ENCODE peak calls at places on chromosomes 13 and 19, in ten cellular contexts. One of them, this sample, is unnamed.

GRCh38 chr13:46575321-46575721 is 22.4 kb downstream of the LRCH1 start:
- DNase-seq in HCEC 1CT: peak
- DNase-seq in amniotic epithelial cell: peak
- DNase-seq in naive B cell: no peak
- DNase-seq in ecto neural progenitor cell: no peak
- DNase-seq in small intestine: no peak
- DNase-seq in activated T-helper 1 cell treated with Interleukin-2 at 50 U/mL for 16 hours: no peak
- DNase-seq in activated CD8-positive, alpha-beta memory T cell treated with anti-CD3 and anti-CD28 coated beads for 48 hours: no peak
- DNase-seq in heart left ventricle: no peak
- DNase-seq in CD8-positive, alpha-beta T cell: no peak
- DNase-seq in this sample: no peak

GRCh38 chr13:27449081-27449603 is 1.2 kb downstream of the MTIF3 start:
- DNase-seq in HCEC 1CT: no peak
- DNase-seq in amniotic epithelial cell: no peak
- DNase-seq in naive B cell: no peak
- DNase-seq in ecto neural progenitor cell: no peak
- DNase-seq in small intestine: peak
- DNase-seq in activated T-helper 1 cell treated with Interleukin-2 at 50 U/mL for 16 hours: no peak
- DNase-seq in activated CD8-positive, alpha-beta memory T cell treated with anti-CD3 and anti-CD28 coated beads for 48 hours: no peak
- DNase-seq in heart left ventricle: no peak
- DNase-seq in CD8-positive, alpha-beta T cell: no peak
- DNase-seq in this sample: no peak

GRCh38 chr13:104823071-104823470 is 1712.4 kb downstream of the EFNB2 start:
- DNase-seq in HCEC 1CT: no peak
- DNase-seq in amniotic epithelial cell: no peak
- DNase-seq in naive B cell: no peak
- DNase-seq in ecto neural progenitor cell: no peak
- DNase-seq in small intestine: no peak
- DNase-seq in activated T-helper 1 cell treated with Interleukin-2 at 50 U/mL for 16 hours: no peak
- DNase-seq in activated CD8-positive, alpha-beta memory T cell treated with anti-CD3 and anti-CD28 coated beads for 48 hours: no peak
- DNase-seq in heart left ventricle: no peak
- DNase-seq in CD8-positive, alpha-beta T cell: no peak
- DNase-seq in this sample: no peak

GRCh38 chr13:107866007-107866665 is 349.2 kb downstream of the LIG4 start:
- DNase-seq in HCEC 1CT: peak
- DNase-seq in amniotic epithelial cell: peak
- DNase-seq in naive B cell: no peak
- DNase-seq in ecto neural progenitor cell: peak
- DNase-seq in small intestine: no peak
- DNase-seq in activated T-helper 1 cell treated with Interleukin-2 at 50 U/mL for 16 hours: no peak
- DNase-seq in activated CD8-positive, alpha-beta memory T cell treated with anti-CD3 and anti-CD28 coated beads for 48 hours: no peak
- DNase-seq in heart left ventricle: no peak
- DNase-seq in CD8-positive, alpha-beta T cell: no peak
- DNase-seq in this sample: no peak

GRCh38 chr13:98557934-98558630 is 18.8 kb downstream of the STK24 start:
- DNase-seq in HCEC 1CT: peak
- DNase-seq in amniotic epithelial cell: peak
- DNase-seq in naive B cell: no peak
- DNase-seq in ecto neural progenitor cell: no peak
- DNase-seq in small intestine: no peak
- DNase-seq in activated T-helper 1 cell treated with Interleukin-2 at 50 U/mL for 16 hours: no peak
- DNase-seq in activated CD8-positive, alpha-beta memory T cell treated with anti-CD3 and anti-CD28 coated beads for 48 hours: no peak
- DNase-seq in heart left ventricle: no peak
- DNase-seq in CD8-positive, alpha-beta T cell: no peak
- DNase-seq in this sample: no peak

GRCh38 chr13:44243198-44243852 is 130.3 kb upstream of the SERP2 start:
- DNase-seq in HCEC 1CT: peak
- DNase-seq in amniotic epithelial cell: peak
- DNase-seq in naive B cell: peak
- DNase-seq in ecto neural progenitor cell: peak
- DNase-seq in small intestine: no peak
- DNase-seq in activated T-helper 1 cell treated with Interleukin-2 at 50 U/mL for 16 hours: no peak
- DNase-seq in activated CD8-positive, alpha-beta memory T cell treated with anti-CD3 and anti-CD28 coated beads for 48 hours: no peak
- DNase-seq in heart left ventricle: no peak
- DNase-seq in CD8-positive, alpha-beta T cell: no peak
- DNase-seq in this sample: no peak

GRCh38 chr19:8585057-8585893 is 8.0 kb upstream of the MYO1F start:
- DNase-seq in HCEC 1CT: no peak
- DNase-seq in amniotic epithelial cell: no peak
- DNase-seq in naive B cell: no peak
- DNase-seq in ecto neural progenitor cell: no peak
- DNase-seq in small intestine: no peak
- DNase-seq in activated T-helper 1 cell treated with Interleukin-2 at 50 U/mL for 16 hours: no peak
- DNase-seq in activated CD8-positive, alpha-beta memory T cell treated with anti-CD3 and anti-CD28 coated beads for 48 hours: no peak
- DNase-seq in heart left ventricle: no peak
- DNase-seq in CD8-positive, alpha-beta T cell: no peak
- DNase-seq in this sample: no peak

GRCh38 chr19:43759515-43759914 is 4.8 kb upstream of the SMG9 start:
- DNase-seq in HCEC 1CT: peak
- DNase-seq in amniotic epithelial cell: no peak
- DNase-seq in naive B cell: no peak
- DNase-seq in ecto neural progenitor cell: no peak
- DNase-seq in small intestine: no peak
- DNase-seq in activated T-helper 1 cell treated with Interleukin-2 at 50 U/mL for 16 hours: no peak
- DNase-seq in activated CD8-positive, alpha-beta memory T cell treated with anti-CD3 and anti-CD28 coated beads for 48 hours: no peak
- DNase-seq in heart left ventricle: peak
- DNase-seq in CD8-positive, alpha-beta T cell: no peak
- DNase-seq in this sample: no peak

GRCh38 chr19:11446271-11446651 is 10.8 kb downstream of the PRKCSH start:
- DNase-seq in HCEC 1CT: no peak
- DNase-seq in amniotic epithelial cell: no peak
- DNase-seq in naive B cell: no peak
- DNase-seq in ecto neural progenitor cell: no peak
- DNase-seq in small intestine: no peak
- DNase-seq in activated T-helper 1 cell treated with Interleukin-2 at 50 U/mL for 16 hours: no peak
- DNase-seq in activated CD8-positive, alpha-beta memory T cell treated with anti-CD3 and anti-CD28 coated beads for 48 hours: no peak
- DNase-seq in heart left ventricle: no peak
- DNase-seq in CD8-positive, alpha-beta T cell: no peak
- DNase-seq in this sample: no peak

GRCh38 chr19:743168-743687 is 7.7 kb upstream of the MISP start:
- DNase-seq in HCEC 1CT: no peak
- DNase-seq in amniotic epithelial cell: no peak
- DNase-seq in naive B cell: no peak
- DNase-seq in ecto neural progenitor cell: no peak
- DNase-seq in small intestine: peak
- DNase-seq in activated T-helper 1 cell treated with Interleukin-2 at 50 U/mL for 16 hours: no peak
- DNase-seq in activated CD8-positive, alpha-beta memory T cell treated with anti-CD3 and anti-CD28 coated beads for 48 hours: no peak
- DNase-seq in heart left ventricle: no peak
- DNase-seq in CD8-positive, alpha-beta T cell: no peak
- DNase-seq in this sample: no peak

GRCh38 chr19:37941820-37942515 is 35.0 kb downstream of the SIPA1L3 start:
- DNase-seq in HCEC 1CT: no peak
- DNase-seq in amniotic epithelial cell: peak
- DNase-seq in naive B cell: no peak
- DNase-seq in ecto neural progenitor cell: no peak
- DNase-seq in small intestine: peak
- DNase-seq in activated T-helper 1 cell treated with Interleukin-2 at 50 U/mL for 16 hours: no peak
- DNase-seq in activated CD8-positive, alpha-beta memory T cell treated with anti-CD3 and anti-CD28 coated beads for 48 hours: no peak
- DNase-seq in heart left ventricle: no peak
- DNase-seq in CD8-positive, alpha-beta T cell: no peak
- DNase-seq in this sample: no peak

GRCh38 chr19:30635026-30635985 is 263.1 kb downstream of the ZNF536 start:
- DNase-seq in HCEC 1CT: no peak
- DNase-seq in amniotic epithelial cell: no peak
- DNase-seq in naive B cell: no peak
- DNase-seq in ecto neural progenitor cell: no peak
- DNase-seq in small intestine: no peak
- DNase-seq in activated T-helper 1 cell treated with Interleukin-2 at 50 U/mL for 16 hours: no peak
- DNase-seq in activated CD8-positive, alpha-beta memory T cell treated with anti-CD3 and anti-CD28 coated beads for 48 hours: no peak
- DNase-seq in heart left ventricle: no peak
- DNase-seq in CD8-positive, alpha-beta T cell: no peak
- DNase-seq in this sample: no peak

GRCh38 chr13:71118779-71119364 is 748.1 kb downstream of the DACH1 start:
- DNase-seq in HCEC 1CT: no peak
- DNase-seq in amniotic epithelial cell: no peak
- DNase-seq in naive B cell: no peak
- DNase-seq in ecto neural progenitor cell: no peak
- DNase-seq in small intestine: no peak
- DNase-seq in activated T-helper 1 cell treated with Interleukin-2 at 50 U/mL for 16 hours: no peak
- DNase-seq in activated CD8-positive, alpha-beta memory T cell treated with anti-CD3 and anti-CD28 coated beads for 48 hours: no peak
- DNase-seq in heart left ventricle: no peak
- DNase-seq in CD8-positive, alpha-beta T cell: no peak
- DNase-seq in this sample: no peak

GRCh38 chr19:17902701-17903100 is 30.1 kb upstream of the CCDC124 start:
- DNase-seq in HCEC 1CT: peak
- DNase-seq in amniotic epithelial cell: peak
- DNase-seq in naive B cell: no peak
- DNase-seq in ecto neural progenitor cell: no peak
- DNase-seq in small intestine: no peak
- DNase-seq in activated T-helper 1 cell treated with Interleukin-2 at 50 U/mL for 16 hours: no peak
- DNase-seq in activated CD8-positive, alpha-beta memory T cell treated with anti-CD3 and anti-CD28 coated beads for 48 hours: no peak
- DNase-seq in heart left ventricle: no peak
- DNase-seq in CD8-positive, alpha-beta T cell: no peak
- DNase-seq in this sample: no peak

GRCh38 chr19:49820125-49820524 is 2.0 kb downstream of the MED25 start:
- DNase-seq in HCEC 1CT: no peak
- DNase-seq in amniotic epithelial cell: peak
- DNase-seq in naive B cell: no peak
- DNase-seq in ecto neural progenitor cell: no peak
- DNase-seq in small intestine: peak
- DNase-seq in activated T-helper 1 cell treated with Interleukin-2 at 50 U/mL for 16 hours: no peak
- DNase-seq in activated CD8-positive, alpha-beta memory T cell treated with anti-CD3 and anti-CD28 coated beads for 48 hours: no peak
- DNase-seq in heart left ventricle: no peak
- DNase-seq in CD8-positive, alpha-beta T cell: no peak
- DNase-seq in this sample: no peak

GRCh38 chr13:50376895-50377575 is 361.8 kb downstream of the KCNRG start:
- DNase-seq in HCEC 1CT: no peak
- DNase-seq in amniotic epithelial cell: no peak
- DNase-seq in naive B cell: no peak
- DNase-seq in ecto neural progenitor cell: peak
- DNase-seq in small intestine: no peak
- DNase-seq in activated T-helper 1 cell treated with Interleukin-2 at 50 U/mL for 16 hours: no peak
- DNase-seq in activated CD8-positive, alpha-beta memory T cell treated with anti-CD3 and anti-CD28 coated beads for 48 hours: no peak
- DNase-seq in heart left ventricle: no peak
- DNase-seq in CD8-positive, alpha-beta T cell: no peak
- DNase-seq in this sample: no peak

GRCh38 chr19:40744554-40745401 is 5.5 kb downstream of the ACTMAP start:
- DNase-seq in HCEC 1CT: no peak
- DNase-seq in amniotic epithelial cell: peak
- DNase-seq in naive B cell: no peak
- DNase-seq in ecto neural progenitor cell: no peak
- DNase-seq in small intestine: no peak
- DNase-seq in activated T-helper 1 cell treated with Interleukin-2 at 50 U/mL for 16 hours: no peak
- DNase-seq in activated CD8-positive, alpha-beta memory T cell treated with anti-CD3 and anti-CD28 coated beads for 48 hours: no peak
- DNase-seq in heart left ventricle: no peak
- DNase-seq in CD8-positive, alpha-beta T cell: no peak
- DNase-seq in this sample: no peak

GRCh38 chr13:111512707-111513106 is 192.3 kb downstream of the TEX29 start:
- DNase-seq in HCEC 1CT: no peak
- DNase-seq in amniotic epithelial cell: no peak
- DNase-seq in naive B cell: no peak
- DNase-seq in ecto neural progenitor cell: no peak
- DNase-seq in small intestine: no peak
- DNase-seq in activated T-helper 1 cell treated with Interleukin-2 at 50 U/mL for 16 hours: no peak
- DNase-seq in activated CD8-positive, alpha-beta memory T cell treated with anti-CD3 and anti-CD28 coated beads for 48 hours: no peak
- DNase-seq in heart left ventricle: peak
- DNase-seq in CD8-positive, alpha-beta T cell: no peak
- DNase-seq in this sample: no peak

GRCh38 chr13:29909975-29910674 is 59.7 kb upstream of the UBL3 start:
- DNase-seq in HCEC 1CT: peak
- DNase-seq in amniotic epithelial cell: peak
- DNase-seq in naive B cell: no peak
- DNase-seq in ecto neural progenitor cell: no peak
- DNase-seq in small intestine: no peak
- DNase-seq in activated T-helper 1 cell treated with Interleukin-2 at 50 U/mL for 16 hours: no peak
- DNase-seq in activated CD8-positive, alpha-beta memory T cell treated with anti-CD3 and anti-CD28 coated beads for 48 hours: no peak
- DNase-seq in heart left ventricle: no peak
- DNase-seq in CD8-positive, alpha-beta T cell: no peak
- DNase-seq in this sample: no peak

GRCh38 chr19:53877361-53877766 is 4.6 kb upstream of the PRKCG start:
- DNase-seq in HCEC 1CT: no peak
- DNase-seq in amniotic epithelial cell: peak
- DNase-seq in naive B cell: peak
- DNase-seq in ecto neural progenitor cell: no peak
- DNase-seq in small intestine: no peak
- DNase-seq in activated T-helper 1 cell treated with Interleukin-2 at 50 U/mL for 16 hours: no peak
- DNase-seq in activated CD8-positive, alpha-beta memory T cell treated with anti-CD3 and anti-CD28 coated beads for 48 hours: no peak
- DNase-seq in heart left ventricle: no peak
- DNase-seq in CD8-positive, alpha-beta T cell: no peak
- DNase-seq in this sample: peak

GRCh38 chr13:71577127-71577526 is 289.9 kb downstream of the DACH1 start:
- DNase-seq in HCEC 1CT: no peak
- DNase-seq in amniotic epithelial cell: peak
- DNase-seq in naive B cell: no peak
- DNase-seq in ecto neural progenitor cell: no peak
- DNase-seq in small intestine: no peak
- DNase-seq in activated T-helper 1 cell treated with Interleukin-2 at 50 U/mL for 16 hours: no peak
- DNase-seq in activated CD8-positive, alpha-beta memory T cell treated with anti-CD3 and anti-CD28 coated beads for 48 hours: no peak
- DNase-seq in heart left ventricle: no peak
- DNase-seq in CD8-positive, alpha-beta T cell: no peak
- DNase-seq in this sample: no peak

GRCh38 chr19:15430526-15431120 is 11.8 kb upstream of the AKAP8L start:
- DNase-seq in HCEC 1CT: no peak
- DNase-seq in amniotic epithelial cell: no peak
- DNase-seq in naive B cell: no peak
- DNase-seq in ecto neural progenitor cell: no peak
- DNase-seq in small intestine: no peak
- DNase-seq in activated T-helper 1 cell treated with Interleukin-2 at 50 U/mL for 16 hours: no peak
- DNase-seq in activated CD8-positive, alpha-beta memory T cell treated with anti-CD3 and anti-CD28 coated beads for 48 hours: no peak
- DNase-seq in heart left ventricle: no peak
- DNase-seq in CD8-positive, alpha-beta T cell: no peak
- DNase-seq in this sample: no peak

GRCh38 chr19:47652285-47652684 is 43.4 kb downstream of the BICRA start:
- DNase-seq in HCEC 1CT: no peak
- DNase-seq in amniotic epithelial cell: no peak
- DNase-seq in naive B cell: no peak
- DNase-seq in ecto neural progenitor cell: no peak
- DNase-seq in small intestine: peak
- DNase-seq in activated T-helper 1 cell treated with Interleukin-2 at 50 U/mL for 16 hours: no peak
- DNase-seq in activated CD8-positive, alpha-beta memory T cell treated with anti-CD3 and anti-CD28 coated beads for 48 hours: no peak
- DNase-seq in heart left ventricle: no peak
- DNase-seq in CD8-positive, alpha-beta T cell: no peak
- DNase-seq in this sample: no peak

GRCh38 chr19:41000310-41000737 is 9.2 kb downstream of the CYP2B6 start:
- DNase-seq in HCEC 1CT: no peak
- DNase-seq in amniotic epithelial cell: peak
- DNase-seq in naive B cell: no peak
- DNase-seq in ecto neural progenitor cell: no peak
- DNase-seq in small intestine: peak
- DNase-seq in activated T-helper 1 cell treated with Interleukin-2 at 50 U/mL for 16 hours: no peak
- DNase-seq in activated CD8-positive, alpha-beta memory T cell treated with anti-CD3 and anti-CD28 coated beads for 48 hours: no peak
- DNase-seq in heart left ventricle: no peak
- DNase-seq in CD8-positive, alpha-beta T cell: no peak
- DNase-seq in this sample: no peak

GRCh38 chr19:2586196-2586595 is 110.3 kb downstream of the GADD45B start:
- DNase-seq in HCEC 1CT: no peak
- DNase-seq in amniotic epithelial cell: no peak
- DNase-seq in naive B cell: no peak
- DNase-seq in ecto neural progenitor cell: no peak
- DNase-seq in small intestine: no peak
- DNase-seq in activated T-helper 1 cell treated with Interleukin-2 at 50 U/mL for 16 hours: no peak
- DNase-seq in activated CD8-positive, alpha-beta memory T cell treated with anti-CD3 and anti-CD28 coated beads for 48 hours: no peak
- DNase-seq in heart left ventricle: no peak
- DNase-seq in CD8-positive, alpha-beta T cell: no peak
- DNase-seq in this sample: no peak

GRCh38 chr13:77415253-77416127 is 88.6 kb upstream of the MYCBP2 start:
- DNase-seq in HCEC 1CT: no peak
- DNase-seq in amniotic epithelial cell: no peak
- DNase-seq in naive B cell: peak
- DNase-seq in ecto neural progenitor cell: no peak
- DNase-seq in small intestine: no peak
- DNase-seq in activated T-helper 1 cell treated with Interleukin-2 at 50 U/mL for 16 hours: no peak
- DNase-seq in activated CD8-positive, alpha-beta memory T cell treated with anti-CD3 and anti-CD28 coated beads for 48 hours: no peak
- DNase-seq in heart left ventricle: no peak
- DNase-seq in CD8-positive, alpha-beta T cell: no peak
- DNase-seq in this sample: no peak

GRCh38 chr13:111114362-111115050 is 604 bp upstream of the ARHGEF7 start:
- DNase-seq in HCEC 1CT: no peak
- DNase-seq in amniotic epithelial cell: peak
- DNase-seq in naive B cell: peak
- DNase-seq in ecto neural progenitor cell: peak
- DNase-seq in small intestine: peak
- DNase-seq in activated T-helper 1 cell treated with Interleukin-2 at 50 U/mL for 16 hours: no peak
- DNase-seq in activated CD8-positive, alpha-beta memory T cell treated with anti-CD3 and anti-CD28 coated beads for 48 hours: no peak
- DNase-seq in heart left ventricle: peak
- DNase-seq in CD8-positive, alpha-beta T cell: no peak
- DNase-seq in this sample: no peak

GRCh38 chr19:16335226-16335625 is 10.6 kb downstream of the KLF2 start:
- DNase-seq in HCEC 1CT: no peak
- DNase-seq in amniotic epithelial cell: no peak
- DNase-seq in naive B cell: no peak
- DNase-seq in ecto neural progenitor cell: no peak
- DNase-seq in small intestine: no peak
- DNase-seq in activated T-helper 1 cell treated with Interleukin-2 at 50 U/mL for 16 hours: no peak
- DNase-seq in activated CD8-positive, alpha-beta memory T cell treated with anti-CD3 and anti-CD28 coated beads for 48 hours: no peak
- DNase-seq in heart left ventricle: no peak
- DNase-seq in CD8-positive, alpha-beta T cell: no peak
- DNase-seq in this sample: no peak

This sample was measured in CD4-positive, alpha-beta T cell.